ENCODE peak calls at places on chromosomes 7 and 10, in five cellular contexts. W is stimulated activated CD4-positive, alpha-beta T cell treated with anti-CD3 and anti-CD28 coated beads, Interleukin-2, amount 100 ng/mL, for 4 hours; Y is BE2C; N is epithelial cell of esophagus; Z is LoVo. H is an unnamed sample.

GRCh38 chr10:87654212-87654611 is 5.5 kb upstream of the PAPSS2 start:
- DNase-seq in W (no peak), Z (no peak), Y (no peak), N (peak; percentile 41), H (no peak)

GRCh38 chr7:99406557-99406956 is 1.8 kb downstream of the PDAP1 start:
- DNase-seq in W (no peak), Z (no peak), N (no peak), Y (no peak), H (no peak)

GRCh38 chr7:26646666-26647065 is 217.7 kb downstream of the SKAP2 start:
- DNase-seq in Z (no peak), N (no peak), W (no peak), Y (no peak), H (no peak)

GRCh38 chr7:26574476-26574875 is 282.8 kb downstream of the SNX10 start:
- DNase-seq in Y (no peak), N (peak; percentile 65), W (no peak), Z (peak; percentile 47), H (no peak)

GRCh38 chr10:71597821-71598498 is 121.6 kb downstream of the C10orf105 start:
- DNase-seq in W (no peak), N (no peak), Y (no peak), Z (no peak), H (peak; percentile 60)

GRCh38 chr10:119973261-119973660 is 80.7 kb downstream of the SEC23IP start:
- DNase-seq in W (no peak), N (peak; percentile 4), Z (no peak), Y (no peak), H (no peak)

GRCh38 chr10:21534611-21535493 is 820 bp downstream of the MLLT10 start:
- DNase-seq in W (no peak), Y (peak; percentile 70), Z (peak; percentile 54), N (peak; percentile 70), H (peak; percentile 73)

GRCh38 chr10:132879408-132880147 is 62.8 kb downstream of the CFAP46 start:
- DNase-seq in W (no peak), Z (no peak), N (no peak), Y (no peak), H (no peak)

GRCh38 chr10:118002581-118002980 is 44.2 kb downstream of the RAB11FIP2 start:
- DNase-seq in W (no peak), Y (no peak), Z (no peak), N (peak; percentile 66), H (no peak)

GRCh38 chr10:3424102-3424803 is 251.7 kb upstream of the PITRM1 start:
- DNase-seq in N (peak; percentile 23), Y (peak; percentile 91), Z (peak; percentile 63), W (no peak), H (no peak)

GRCh38 chr10:72828294-72828693 is 65.2 kb upstream of the OIT3 start:
- DNase-seq in Y (no peak), Z (no peak), N (no peak), W (no peak), H (no peak)

GRCh38 chr7:102125127-102125561 is 161.5 kb upstream of the SH2B2 start:
- DNase-seq in N (peak; percentile 58), W (no peak), Y (no peak), Z (peak; percentile 40), H (no peak)

GRCh38 chr10:86486856-86487255 is 34.7 kb downstream of the WAPL start:
- DNase-seq in N (no peak), W (no peak), Y (no peak), Z (no peak), H (no peak)

GRCh38 chr10:12797471-12798262 is 203.8 kb downstream of the CCDC3 start:
- DNase-seq in Z (no peak), W (no peak), N (no peak), Y (no peak), H (no peak)

GRCh38 chr10:103238506-103239252 is 7.0 kb upstream of the RPEL1 start:
- DNase-seq in W (no peak), Y (no peak), Z (peak; percentile 85), N (peak; percentile 89), H (no peak)

GRCh38 chr7:106064329-106064728 is 47.8 kb downstream of the SYPL1 start:
- DNase-seq in Z (no peak), Y (no peak), W (no peak), N (no peak), H (no peak)

GRCh38 chr10:60189861-60190475 is 199.7 kb downstream of the ANK3 start:
- DNase-seq in N (no peak), Z (no peak), W (no peak), Y (no peak), H (no peak)

GRCh38 chr7:74119831-74120230 is 36.2 kb downstream of the LIMK1 start:
- DNase-seq in Z (no peak), Y (no peak), W (no peak), N (no peak), H (no peak)

GRCh38 chr7:70259497-70259896 is 661.2 kb downstream of the AUTS2 start:
- DNase-seq in Y (no peak), W (no peak), N (no peak), Z (no peak), H (no peak)

GRCh38 chr10:4543943-4544540 is 282.0 kb upstream of the AKR1E2 start:
- DNase-seq in Y (no peak), W (no peak), Z (no peak), N (no peak), H (no peak)

GRCh38 chr7:83947260-83947659 is 247.3 kb downstream of the SEMA3A start:
- DNase-seq in Z (peak; percentile 21), W (no peak), Y (peak; percentile 48), N (peak; percentile 28), H (no peak)

GRCh38 chr10:20990604-20991003 is 93.5 kb upstream of the NEBL start:
- DNase-seq in N (peak; percentile 80), Y (no peak), Z (no peak), W (no peak), H (no peak)

GRCh38 chr7:2175514-2175913 is 57.2 kb downstream of the MAD1L1 start:
- DNase-seq in Y (no peak), Z (peak; percentile 69), W (no peak), N (peak; percentile 77), H (no peak)

GRCh38 chr10:24355289-24355688 is 146.4 kb downstream of the KIAA1217 start:
- DNase-seq in Y (no peak), Z (no peak), W (no peak), N (no peak), H (no peak)

GRCh38 chr10:110141185-110141584 is 66.2 kb upstream of the MXI1 start:
- DNase-seq in N (peak; percentile 62), W (no peak), Y (no peak), Z (no peak), H (no peak)

GRCh38 chr7:20407585-20408466 is 77.1 kb downstream of the ITGB8 start:
- DNase-seq in N (peak; percentile 83), Y (peak; percentile 69), Z (peak; percentile 27), W (no peak), H (no peak)